ENCODE peak calls at places on chromosomes 4 and X, in eight cellular contexts. V, M, P, O, U, E, Z and W are unnamed samples.
A peak's percentile ranks its signal among the peaks of the same experiment; 100 is the strongest.

GRCh38 chr4:53205970-53206369 is 159.9 kb downstream of the SCFD2 start:
- DNase-seq in V (no peak), M (peak; percentile 50), P (no peak), O (no peak), U (no peak), E (no peak), Z (no peak), W (no peak)

GRCh38 chr4:107997794-107998193 is 8.1 kb downstream of the HADH start:
- DNase-seq in V (no peak), M (no peak), P (no peak), O (no peak), U (no peak), E (no peak), Z (no peak), W (no peak)

GRCh38 chr4:142707397-142707796 is 138.7 kb downstream of the INPP4B start:
- DNase-seq in V (no peak), M (peak; percentile 22), P (no peak), O (no peak), U (no peak), E (no peak), Z (no peak), W (no peak)

GRCh38 chr4:58809366-58809765 is 1699.2 kb upstream of the IGFBP7 start:
- DNase-seq in V (no peak), M (peak; percentile 39), P (no peak), O (no peak), U (no peak), E (no peak), Z (no peak), W (no peak)

GRCh38 chr4:74527049-74527448 is 82.1 kb downstream of the AREG start:
- DNase-seq in V (no peak), M (no peak), P (no peak), O (no peak), U (no peak), E (no peak), Z (no peak), W (no peak)

GRCh38 chrX:136262241-136262640 is 11.0 kb upstream of the MAP7D3 start:
- DNase-seq in V (no peak), M (no peak), P (no peak), O (no peak), U (no peak), E (no peak), Z (no peak), W (no peak)

GRCh38 chr4:30943356-30943755 is 223.2 kb downstream of the PCDH7 start:
- DNase-seq in V (no peak), M (no peak), P (no peak), O (no peak), U (no peak), E (no peak), Z (no peak), W (no peak)

GRCh38 chr4:84028340-84028739 is 470.8 kb downstream of the NKX6-1 start:
- DNase-seq in V (no peak), M (no peak), P (no peak), O (no peak), U (no peak), E (no peak), Z (no peak), W (no peak)

GRCh38 chrX:20252392-20253231 is 14.1 kb downstream of the RPS6KA3 start:
- DNase-seq in V (peak; percentile 15), M (peak; percentile 81), P (peak; percentile 54), O (no peak), U (peak; percentile 35), E (peak; percentile 55), Z (no peak), W (peak; percentile 58)

GRCh38 chr4:54840992-54841768 is 183.4 kb downstream of the KIT start:
- DNase-seq in V (no peak), M (peak; percentile 24), P (no peak), O (no peak), U (peak; percentile 11), E (no peak), Z (no peak), W (no peak)

DNA sequence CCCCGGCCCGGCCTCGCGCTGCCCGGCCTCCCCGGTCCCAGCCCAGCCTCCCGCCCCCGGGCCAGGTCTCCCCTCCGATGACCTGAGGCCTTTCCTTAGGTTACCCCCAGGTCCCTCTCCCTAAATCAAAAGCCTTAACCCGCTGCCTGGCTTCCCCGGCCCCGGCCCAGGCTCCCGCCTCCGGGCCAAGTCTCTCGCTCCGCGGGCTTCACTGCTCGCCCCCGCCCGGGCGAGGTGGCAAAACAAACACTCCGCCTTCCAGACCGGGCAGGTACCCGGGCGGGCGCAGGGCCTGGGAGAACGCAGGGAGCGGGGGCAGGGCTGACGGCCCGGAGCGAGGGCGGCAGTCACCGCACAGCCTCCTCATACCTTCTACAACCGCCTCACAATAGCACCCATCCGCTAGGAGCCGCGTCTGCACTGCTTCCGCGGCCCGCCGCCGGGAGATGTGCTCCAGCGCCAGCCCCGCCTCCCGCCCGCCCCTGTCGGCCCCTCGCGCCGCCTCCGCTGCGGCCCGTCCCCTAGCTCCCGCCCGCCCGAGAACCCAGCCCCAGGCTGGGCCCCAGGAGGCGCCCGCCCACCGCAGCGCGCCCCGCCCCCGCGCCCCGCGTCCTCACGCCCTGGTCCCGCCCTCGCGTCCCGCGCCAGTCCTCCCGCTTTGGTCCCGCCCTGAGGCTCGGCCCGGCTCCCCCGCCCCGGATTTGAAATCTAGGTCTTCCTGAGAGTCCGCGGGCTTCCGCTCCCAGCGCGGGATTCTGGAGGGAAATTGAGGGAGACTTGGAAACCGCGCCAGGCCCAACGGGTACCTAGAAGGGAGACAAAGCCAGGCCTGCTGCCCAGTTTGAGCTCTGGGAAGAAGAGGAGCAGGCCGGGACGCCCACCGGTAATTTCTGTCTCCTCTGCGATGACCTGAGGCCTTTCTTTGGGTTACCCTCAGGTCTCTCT is at the start of the genes CASP3 and PRIMPOL:
- DNase-seq in V (peak; percentile 94), M (peak; percentile 89), P (peak; percentile 81), O (peak; percentile 46), U (peak; percentile 95), E (peak; percentile 97), Z (peak; percentile 96), W (peak; percentile 91)
- TF ChIP-seq CTCF in V (peak; percentile 45), M (peak; percentile 7), P (peak; percentile 53), O (peak; percentile 8), U (peak; percentile 22), E (peak; percentile 5), Z (no peak), W (no peak)

DNA sequence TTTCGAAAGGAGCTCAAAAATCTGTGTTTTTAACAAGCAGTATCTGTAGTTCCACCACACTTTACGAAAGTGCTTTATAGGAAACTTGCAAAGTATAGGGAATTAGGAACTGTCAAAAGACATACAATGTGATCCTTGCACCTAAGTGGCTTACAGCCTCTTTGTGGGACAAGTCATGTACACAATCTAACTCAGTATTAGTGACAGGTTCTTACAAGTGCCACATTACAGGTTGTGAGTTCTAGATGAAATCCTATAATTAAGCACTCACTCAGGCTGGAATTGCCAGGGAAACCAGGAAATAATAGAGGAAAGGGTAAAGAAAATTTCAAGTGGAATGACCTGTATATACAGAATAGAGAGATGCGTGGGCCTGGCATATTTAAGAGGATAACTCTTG is 567.3 kb upstream of the ATOH1 start:
- DNase-seq in V (no peak), M (no peak), P (no peak), O (no peak), U (no peak), E (no peak), Z (no peak), W (no peak)
- TF ChIP-seq CTCF in V (no peak), M (no peak), P (no peak), O (no peak), U (no peak), E (no peak), Z (no peak), W (no peak)

DNA sequence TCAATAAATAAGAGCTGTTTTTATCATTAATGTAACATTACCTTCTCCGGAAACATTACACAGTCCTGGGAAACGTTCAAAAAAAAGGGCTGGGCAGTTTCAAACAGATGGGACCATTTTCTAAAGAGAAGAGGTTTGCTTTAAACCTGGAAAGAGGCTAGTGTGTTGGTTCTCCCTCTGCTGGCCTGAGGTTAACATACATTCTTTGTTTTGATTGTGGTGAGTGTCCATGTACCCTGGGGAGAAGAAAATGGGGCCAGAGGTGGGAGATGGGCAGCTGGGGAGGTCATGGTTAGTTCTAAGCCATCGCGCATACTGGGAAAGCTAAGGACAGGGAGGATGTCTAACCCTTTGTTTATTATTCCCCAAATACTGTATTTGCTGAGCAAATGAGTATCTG is 194.7 kb downstream of the CPEB2 start:
- DNase-seq in V (no peak), M (peak; percentile 31), P (peak; percentile 27), O (no peak), U (peak; percentile 35), E (no peak), Z (no peak), W (no peak)
- TF ChIP-seq CTCF in V (no peak), M (peak; percentile 55), P (peak; percentile 37), O (peak; percentile 29), U (peak; percentile 38), E (no peak), Z (no peak), W (no peak)

GRCh38 chr4:152784490-152785195 is 4.9 kb downstream of the ARFIP1 start:
- DNase-seq in V (no peak), M (peak; percentile 14), P (peak; percentile 30), O (peak; percentile 57), U (peak; percentile 55), E (peak; percentile 5), Z (no peak), W (no peak)
- TF ChIP-seq CTCF in V (no peak), M (peak; percentile 36), P (no peak), O (peak; percentile 33), U (peak; percentile 30), E (no peak), Z (no peak), W (no peak)

DNA sequence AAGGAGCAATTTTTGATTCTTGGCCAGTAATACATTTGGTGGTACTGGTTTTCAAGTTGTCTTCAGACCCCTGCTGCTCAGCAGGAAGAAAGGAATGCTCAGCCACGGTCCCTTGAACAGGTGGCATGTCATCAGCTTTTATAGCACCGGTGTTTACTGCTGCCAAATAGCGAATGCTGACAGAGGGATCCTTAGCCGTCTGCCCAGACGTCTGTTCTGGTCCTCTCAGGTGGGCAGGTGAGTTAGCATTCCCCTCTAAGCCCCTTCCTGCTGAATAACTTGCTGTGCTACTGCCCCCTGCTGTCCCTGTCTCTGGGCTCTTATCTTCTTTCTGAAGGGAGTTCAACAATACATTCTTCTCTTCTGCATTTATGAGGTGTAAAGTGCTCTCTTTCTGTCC is 28.4 kb downstream of the BOD1L1 start:
- DNase-seq in V (no peak), M (no peak), P (no peak), O (no peak), U (peak; percentile 4), E (no peak), Z (no peak), W (no peak)
- TF ChIP-seq CTCF in V (no peak), M (peak; percentile 53), P (peak; percentile 29), O (peak; percentile 29), U (peak; percentile 44), E (no peak), Z (no peak), W (no peak)

DNA sequence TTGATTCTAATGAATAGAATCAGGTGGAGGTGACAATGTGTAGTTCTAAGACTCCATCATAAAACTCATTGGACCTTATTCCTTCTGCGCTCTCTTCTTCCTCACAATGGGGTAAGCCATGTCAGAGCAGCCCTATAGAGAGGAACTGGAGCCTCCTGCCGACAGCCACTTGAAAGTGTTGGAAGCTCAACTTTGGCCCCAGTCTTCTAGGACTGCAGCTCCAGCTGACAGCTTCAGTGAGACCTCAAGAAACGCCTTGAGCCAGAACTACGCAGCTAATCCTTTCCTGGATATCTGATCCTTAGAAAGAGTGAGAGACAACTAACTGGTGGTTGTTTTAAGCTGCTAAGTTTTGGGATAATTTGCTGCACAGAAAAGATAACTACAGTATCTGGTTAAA is 22.1 kb upstream of the ADH7 start:
- DNase-seq in V (no peak), M (no peak), P (peak; percentile 64), O (no peak), U (no peak), E (no peak), Z (no peak), W (no peak)
- TF ChIP-seq CTCF in V (no peak), M (no peak), P (peak; percentile 63), O (peak; percentile 9), U (peak; percentile 18), E (no peak), Z (no peak), W (no peak)